ENCODE peak calls at places on chromosomes 12 and 14, in seven cellular contexts. R, W, N, X, A, O and G are unnamed samples.
A peak's percentile ranks its signal among the peaks of the same experiment; 100 is the strongest.

GRCh38 chr14:65502676-65503124 is 90.2 kb downstream of the FUT8 start:
- DNase-seq in O (no peak), X (no peak), N (no peak), R (peak; percentile 78), W (no peak), A (no peak), G (no peak)

GRCh38 chr12:26853303-26854027 is 20.5 kb upstream of the ITPR2 start:
- DNase-seq in A (peak; percentile 46), O (peak; percentile 70), R (peak; percentile 64), N (peak; percentile 26), W (no peak), X (peak; percentile 75), G (peak; percentile 83)

GRCh38 chr12:110224379-110225304 is 56.4 kb upstream of the ATP2A2 start:
- DNase-seq in W (no peak), A (no peak), R (peak; percentile 88), N (no peak), X (no peak), O (peak; percentile 18), G (peak; percentile 31)

GRCh38 chr12:110860833-110861291 is 14.1 kb downstream of the CCDC63 start:
- DNase-seq in A (no peak), W (no peak), O (no peak), X (no peak), R (no peak), N (no peak), G (no peak)

GRCh38 chr12:91138337-91138905 is 27.1 kb upstream of the LUM start:
- DNase-seq in R (no peak), X (no peak), W (no peak), N (no peak), O (no peak), A (no peak), G (peak; percentile 4)

GRCh38 chr12:99257672-99258071 is 389.9 kb upstream of the GARIN6 start:
- DNase-seq in N (no peak), R (no peak), X (no peak), O (no peak), W (no peak), A (no peak), G (no peak)

GRCh38 chr14:53368714-53369191 is 215.6 kb upstream of the DDHD1 start:
- DNase-seq in O (no peak), W (no peak), A (no peak), N (no peak), X (no peak), R (peak; percentile 80), G (no peak)

GRCh38 chr12:106226884-106227640 is 20.8 kb downstream of the CKAP4 start:
- DNase-seq in O (peak; percentile 29), N (no peak), A (no peak), R (peak; percentile 54), X (no peak), W (no peak), G (peak; percentile 49)

GRCh38 chr12:114481200-114481535 is 75.2 kb upstream of the TBX5 start:
- DNase-seq in A (no peak), W (no peak), N (no peak), R (no peak), O (no peak), X (no peak), G (no peak)

GRCh38 chr14:69326611-69327010 is 66.7 kb downstream of the GALNT16 start:
- DNase-seq in A (no peak), N (no peak), W (no peak), R (no peak), X (no peak), O (no peak), G (no peak)

GRCh38 chr12:109134186-109134917 is 18.0 kb downstream of the ACACB start:
- DNase-seq in W (no peak), A (no peak), X (peak; percentile 31), N (no peak), R (no peak), O (peak; percentile 19), G (no peak)

GRCh38 chr12:98401427-98401826 is 114.0 kb upstream of the TMPO start:
- DNase-seq in A (no peak), O (no peak), R (peak; percentile 12), X (no peak), W (no peak), N (no peak), G (no peak)

GRCh38 chr14:29317423-29317822 is 550.8 kb downstream of the FOXG1 start:
- DNase-seq in X (no peak), A (no peak), N (no peak), W (no peak), O (no peak), R (no peak), G (no peak)

GRCh38 chr12:50302686-50303085 is 19.4 kb upstream of the LIMA1 start:
- DNase-seq in A (no peak), X (no peak), O (no peak), R (no peak), W (no peak), N (no peak), G (no peak)

GRCh38 chr12:119807380-119807779 is 69.7 kb downstream of the CIT start:
- DNase-seq in X (no peak), R (no peak), N (no peak), O (no peak), W (no peak), A (no peak), G (no peak)

GRCh38 chr12:2306012-2306411 is 253.2 kb downstream of the CACNA1C start:
- DNase-seq in A (no peak), X (no peak), R (no peak), W (no peak), O (no peak), N (no peak), G (no peak)

GRCh38 chr14:50530794-50531193 is 1.6 kb downstream of the MAP4K5 start:
- DNase-seq in W (no peak), R (peak; percentile 21), X (no peak), N (no peak), A (no peak), O (no peak), G (no peak)

GRCh38 chr14:72553656-72554055 is 340.2 kb downstream of the DPF3 start:
- DNase-seq in R (no peak), W (no peak), X (no peak), N (no peak), O (no peak), A (no peak), G (no peak)

GRCh38 chr14:41899416-41899815 is 292.7 kb downstream of the LRFN5 start:
- DNase-seq in W (no peak), O (no peak), R (peak; percentile 35), N (no peak), A (no peak), X (no peak), G (no peak)

GRCh38 chr14:41167040-41167439 is 439.6 kb upstream of the LRFN5 start:
- DNase-seq in W (no peak), O (no peak), A (no peak), N (no peak), R (no peak), X (no peak), G (no peak)

GRCh38 chr12:122023339-122024131 is 1.9 kb downstream of the BCL7A start:
- DNase-seq in A (no peak), N (no peak), W (peak; percentile 21), O (peak; percentile 71), R (peak; percentile 65), X (peak; percentile 70), G (peak; percentile 65)

GRCh38 chr12:104630230-104630670 is 173.5 kb downstream of the CHST11 start:
- DNase-seq in A (no peak), O (no peak), W (no peak), N (no peak), X (no peak), R (no peak), G (no peak)

GRCh38 chr12:2775431-2775830 is 19.3 kb upstream of the FKBP4 start:
- DNase-seq in A (no peak), R (no peak), X (peak; percentile 83), W (no peak), O (no peak), N (no peak), G (no peak)

GRCh38 chr12:124073636-124074035 is 100.6 kb downstream of the ZNF664 start:
- DNase-seq in O (no peak), N (no peak), R (no peak), A (no peak), W (no peak), X (no peak), G (no peak)

GRCh38 chr12:54592316-54592715 is 3.9 kb upstream of the PPP1R1A start:
- DNase-seq in R (no peak), X (no peak), A (no peak), O (no peak), W (no peak), N (no peak), G (no peak)

GRCh38 chr14:100690672-100691071 is 36.0 kb upstream of the DLK1 start:
- DNase-seq in N (no peak), A (no peak), W (no peak), X (no peak), R (no peak), O (no peak), G (no peak)

GRCh38 chr12:4960547-4960946 is 50.8 kb downstream of the KCNA1 start:
- DNase-seq in W (no peak), R (no peak), O (no peak), X (no peak), N (no peak), A (no peak), G (no peak)

GRCh38 chr12:51351913-51352532 is 5.5 kb upstream of the CELA1 start:
- DNase-seq in R (peak; percentile 65), N (no peak), X (no peak), A (no peak), O (peak; percentile 67), W (no peak), G (peak; percentile 58)

GRCh38 chr12:79121486-79121885 is 256.9 kb downstream of the SYT1 start:
- DNase-seq in R (no peak), N (no peak), X (no peak), A (no peak), W (no peak), O (no peak), G (no peak)

GRCh38 chr12:90622431-90622830 is 332.5 kb downstream of the CCER1 start:
- DNase-seq in A (no peak), X (no peak), O (no peak), N (no peak), W (no peak), R (peak; percentile 6), G (no peak)